ENCODE peak calls at places on chromosomes 16 and 17, in nine cellular contexts. One of them, this sample, is unnamed.

GRCh38 chr17:61478790-61479492 is 26.7 kb downstream of the TBX4 start:
- DNase-seq in T-helper 9 cell: no peak
- DNase-seq in SK-N-DZ: peak; percentile 68
- DNase-seq in kidney: peak; percentile 38
- DNase-seq in endothelial cell: no peak
- DNase-seq in dorsolateral prefrontal cortex: no peak
- DNase-seq in germinal center: no peak
- DNase-seq in suprapubic skin: peak; percentile 48
- DNase-seq in KG1: no peak
- DNase-seq in this sample: peak; percentile 53

GRCh38 chr16:24670623-24671454 is 58.6 kb upstream of the TNRC6A start:
- DNase-seq in endothelial cell: no peak
- DNase-seq in suprapubic skin: peak; percentile 60
- DNase-seq in germinal center: peak; percentile 18
- DNase-seq in dorsolateral prefrontal cortex: peak; percentile 85
- DNase-seq in T-helper 9 cell: no peak
- DNase-seq in kidney: peak; percentile 83
- DNase-seq in KG1: no peak
- DNase-seq in SK-N-DZ: peak; percentile 84
- DNase-seq in this sample: peak; percentile 64

GRCh38 chr16:69393898-69394849 is 8.4 kb upstream of the TERF2 start:
- DNase-seq in T-helper 9 cell: no peak
- DNase-seq in dorsolateral prefrontal cortex: no peak
- DNase-seq in kidney: no peak
- DNase-seq in SK-N-DZ: no peak
- DNase-seq in endothelial cell: no peak
- DNase-seq in germinal center: no peak
- DNase-seq in suprapubic skin: no peak
- DNase-seq in KG1: no peak
- DNase-seq in this sample: no peak

GRCh38 chr17:82961366-82962162 is 117.8 kb upstream of the METRNL start:
- DNase-seq in kidney: peak; percentile 37
- DNase-seq in germinal center: no peak
- DNase-seq in dorsolateral prefrontal cortex: peak; percentile 23
- DNase-seq in endothelial cell: no peak
- DNase-seq in T-helper 9 cell: no peak
- DNase-seq in suprapubic skin: peak; percentile 55
- DNase-seq in SK-N-DZ: no peak
- DNase-seq in KG1: no peak
- DNase-seq in this sample: no peak

GRCh38 chr17:18182190-18182977 is 1.2 kb upstream of the ALKBH5 start:
- DNase-seq in kidney: no peak
- DNase-seq in dorsolateral prefrontal cortex: no peak
- DNase-seq in T-helper 9 cell: peak; percentile 4
- DNase-seq in KG1: no peak
- DNase-seq in SK-N-DZ: no peak
- DNase-seq in germinal center: no peak
- DNase-seq in suprapubic skin: no peak
- DNase-seq in endothelial cell: peak; percentile 18
- DNase-seq in this sample: no peak

GRCh38 chr16:20833081-20833480 is 26.8 kb downstream of the REXO5 start:
- DNase-seq in dorsolateral prefrontal cortex: no peak
- DNase-seq in T-helper 9 cell: no peak
- DNase-seq in suprapubic skin: no peak
- DNase-seq in kidney: no peak
- DNase-seq in germinal center: no peak
- DNase-seq in endothelial cell: no peak
- DNase-seq in SK-N-DZ: no peak
- DNase-seq in KG1: no peak
- DNase-seq in this sample: no peak

GRCh38 chr17:81147701-81148100 is 17.6 kb upstream of the PVALEF start:
- DNase-seq in endothelial cell: no peak
- DNase-seq in KG1: no peak
- DNase-seq in dorsolateral prefrontal cortex: no peak
- DNase-seq in germinal center: no peak
- DNase-seq in kidney: no peak
- DNase-seq in SK-N-DZ: no peak
- DNase-seq in T-helper 9 cell: no peak
- DNase-seq in suprapubic skin: no peak
- DNase-seq in this sample: no peak

GRCh38 chr17:30241051-30241450 is 5.6 kb upstream of the SLC6A4 start:
- DNase-seq in dorsolateral prefrontal cortex: no peak
- DNase-seq in KG1: no peak
- DNase-seq in endothelial cell: no peak
- DNase-seq in germinal center: no peak
- DNase-seq in kidney: no peak
- DNase-seq in T-helper 9 cell: no peak
- DNase-seq in suprapubic skin: no peak
- DNase-seq in SK-N-DZ: no peak
- DNase-seq in this sample: peak; percentile 19